ENCODE peak calls at places on chromosomes 5 and 9, in nine cellular contexts. P is mammary epithelial cell; A is CD8-positive, alpha-beta T cell; L is cardiac fibroblast; E is DND-41; Z is fibroblast of mammary gland; Y is AG04450; G is astrocyte of the spinal cord; M is heart right ventricle. B is an unnamed sample.

GRCh38 chr9:138007566-138008080 is 130.0 kb downstream of the CACNA1B start:
- DNase-seq in Z (no peak), L (no peak), Y (no peak), P (no peak), A (no peak), M (no peak), G (no peak), E (no peak), B (no peak)

GRCh38 chr5:73031839-73032238 is 76.0 kb downstream of the FCHO2 start:
- DNase-seq in G (peak; percentile 65), Z (peak; percentile 83), A (no peak), Y (peak; percentile 66), L (peak; percentile 73), P (peak; percentile 53), M (peak; percentile 21), E (no peak), B (no peak)

GRCh38 chr5:32866138-32866537 is 155.0 kb downstream of the NPR3 start:
- DNase-seq in M (no peak), P (no peak), G (no peak), E (no peak), Z (peak; percentile 19), A (no peak), Y (no peak), L (no peak), B (no peak)

GRCh38 chr5:63500242-63500641 is 462.0 kb downstream of the HTR1A start:
- DNase-seq in P (no peak), M (no peak), Z (no peak), L (no peak), E (no peak), G (no peak), A (no peak), Y (no peak), B (no peak)

GRCh38 chr5:101036778-101037177 is 133.7 kb upstream of the ST8SIA4 start:
- DNase-seq in E (no peak), P (no peak), L (no peak), Z (no peak), Y (no peak), G (no peak), A (no peak), M (no peak), B (no peak)

GRCh38 chr5:83570916-83571315 is 99.4 kb downstream of the VCAN start:
- DNase-seq in L (no peak), P (no peak), E (no peak), Z (peak; percentile 46), Y (no peak), G (no peak), M (no peak), A (no peak), B (no peak)

GRCh38 chr9:104836767-104837166 is 72.8 kb downstream of the NIPSNAP3B start:
- DNase-seq in A (no peak), Z (no peak), E (no peak), L (no peak), Y (no peak), G (no peak), P (no peak), M (no peak), B (no peak)

GRCh38 chr5:148956632-148957385 is 106.1 kb downstream of the SH3TC2 start:
- DNase-seq in M (no peak), L (no peak), Z (no peak), E (no peak), A (no peak), P (peak; percentile 92), Y (no peak), G (no peak), B (no peak)

GRCh38 chr5:126483156-126483555 is 59.9 kb downstream of the GRAMD2B start:
- DNase-seq in G (no peak), M (no peak), A (no peak), E (no peak), P (peak; percentile 54), Y (no peak), Z (peak; percentile 56), L (peak; percentile 8), B (no peak)

GRCh38 chr5:9715891-9716335 is 85.8 kb upstream of the TAS2R1 start:
- DNase-seq in M (no peak), Z (no peak), A (no peak), P (no peak), L (peak; percentile 44), Y (no peak), G (peak; percentile 39), E (no peak), B (no peak)

GRCh38 chr5:82560966-82561365 is 282.8 kb upstream of the RPS23 start:
- DNase-seq in Z (no peak), P (no peak), E (no peak), G (no peak), Y (no peak), L (no peak), A (no peak), M (no peak), B (no peak)

GRCh38 chr5:68229416-68229815 is 13.9 kb downstream of the PIK3R1 start:
- DNase-seq in L (no peak), M (no peak), P (no peak), Z (no peak), G (no peak), Y (no peak), A (no peak), E (no peak), B (no peak)

GRCh38 chr5:125696762-125697161 is 726.4 kb upstream of the GRAMD2B start:
- DNase-seq in M (no peak), G (peak; percentile 88), A (no peak), E (no peak), P (peak; percentile 68), Y (peak; percentile 60), L (peak; percentile 73), Z (peak; percentile 94), B (no peak)

GRCh38 chr5:147752033-147752432 is 30.5 kb downstream of the JAKMIP2 start:
- DNase-seq in A (no peak), Y (no peak), M (no peak), G (no peak), E (no peak), P (no peak), L (no peak), Z (no peak), B (no peak)

GRCh38 chr5:77312411-77312810 is 101.9 kb downstream of the PDE8B start:
- DNase-seq in Z (peak; percentile 85), A (no peak), Y (no peak), P (peak; percentile 28), M (no peak), G (peak; percentile 18), E (no peak), L (peak; percentile 26), B (no peak)

GRCh38 chr5:178590141-178590923 is at the start of gene COL23A1:
- DNase-seq in L (peak; percentile 53), A (no peak), P (peak; percentile 33), Y (no peak), Z (peak; percentile 37), G (peak; percentile 53), M (peak; percentile 74), E (no peak), B (no peak)

GRCh38 chr5:132429451-132430440 is 60.2 kb downstream of the SLC22A5 start:
- DNase-seq in Z (no peak), G (no peak), E (no peak), Y (no peak), L (no peak), P (no peak), A (no peak), M (no peak), B (no peak)

GRCh38 chr5:134506054-134507039 is 19.1 kb upstream of the JADE2 start:
- DNase-seq in E (no peak), Z (no peak), P (peak; percentile 19), L (peak; percentile 69), A (no peak), G (no peak), M (peak; percentile 78), Y (no peak), B (no peak)

GRCh38 chr5:172868436-172868923 is 34.4 kb downstream of the ERGIC1 start:
- DNase-seq in L (no peak), M (no peak), E (no peak), A (no peak), Y (no peak), G (peak; percentile 77), P (peak; percentile 66), Z (peak; percentile 94), B (no peak)
- H3K4me3 ChIP-seq in L (peak overlapping the region; percentile 5), M (no peak overlapping the region), E (no peak overlapping the region), A (no peak overlapping the region), Y (no peak overlapping the region), G (no peak overlapping the region), P (no peak overlapping the region), Z (no peak overlapping the region), B (no peak overlapping the region)

DNA sequence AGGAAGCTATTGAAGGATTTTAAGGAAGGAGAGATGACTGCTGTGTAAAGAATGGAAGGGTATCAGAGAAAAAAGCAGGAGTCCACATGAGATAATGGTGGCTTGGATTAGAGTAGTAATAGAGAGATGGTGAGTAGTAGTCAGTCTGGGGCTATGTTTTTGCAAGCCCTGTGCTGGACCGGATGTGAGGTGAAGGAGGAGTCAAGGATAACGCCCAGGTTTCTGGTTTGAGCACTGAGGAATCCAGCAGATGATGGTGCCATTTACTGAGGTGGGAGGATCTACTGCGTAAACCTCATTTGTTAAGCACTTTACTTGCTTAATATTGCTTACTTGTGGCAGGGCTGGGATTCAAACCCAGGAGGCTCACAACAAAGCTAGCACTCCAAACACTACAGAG is 1.1 kb downstream of the TIGD6 start:
- DNase-seq in Z (no peak), P (peak; percentile 41), A (no peak), M (no peak), E (no peak), L (no peak), G (no peak), Y (no peak), B (no peak)
- H3K4me3 ChIP-seq in Z (peak overlapping the region; percentile 89), P (peak overlapping the region; percentile 60), A (peak overlapping the region; percentile 79), M (peak overlapping the region; percentile 100), E (no peak overlapping the region), L (peak overlapping the region; percentile 96), G (peak overlapping the region; percentile 93), Y (peak overlapping the region; percentile 89), B (peak overlapping the region; percentile 91)

GRCh38 chr5:96957125-96958041 is 21.5 kb downstream of the LNPEP start:
- DNase-seq in E (no peak), A (no peak), Y (no peak), M (no peak), P (no peak), L (no peak), G (no peak), Z (no peak), B (no peak)
- H3K4me3 ChIP-seq in E (no peak overlapping the region), A (no peak overlapping the region), Y (no peak overlapping the region), M (no peak overlapping the region), P (no peak overlapping the region), L (no peak overlapping the region), G (no peak overlapping the region), Z (no peak overlapping the region), B (no peak overlapping the region)

GRCh38 chr9:133353548-133353947 is 2.7 kb downstream of the SURF1 start:
- DNase-seq in P (no peak), Y (no peak), A (no peak), L (no peak), E (no peak), G (no peak), Z (no peak), M (no peak), B (no peak)

GRCh38 chr9:133351526-133351907 is 3.5 kb downstream of the RPL7A start:
- DNase-seq in Y (no peak), G (no peak), E (no peak), P (no peak), Z (peak; percentile 83), A (no peak), M (no peak), L (no peak), B (no peak)

GRCh38 chr9:133352635-133353340 is 3.5 kb downstream of the SURF1 start:
- DNase-seq in M (no peak), E (no peak), P (no peak), A (no peak), G (no peak), L (no peak), Y (no peak), Z (no peak), B (no peak)

GRCh38 chr9:133349965-133350624 is 2.1 kb downstream of the RPL7A start:
- DNase-seq in Y (no peak), G (no peak), L (no peak), E (no peak), A (no peak), P (no peak), Z (no peak), M (no peak), B (no peak)

GRCh38 chr9:133351908-133352634 is 4.1 kb downstream of the RPL7A start:
- DNase-seq in L (peak; percentile 70), M (no peak), Y (no peak), G (peak; percentile 49), P (peak; percentile 41), E (peak; percentile 54), Z (peak; percentile 81), A (no peak), B (no peak)
- H3K4me3 ChIP-seq in L (no peak overlapping the region), M (no peak overlapping the region), Y (no peak overlapping the region), G (no peak overlapping the region), P (no peak overlapping the region), E (no peak overlapping the region), Z (no peak overlapping the region), A (no peak overlapping the region), B (no peak overlapping the region)